ENCODE peak calls at places on chromosome 13, in ten cellular contexts. E, Z, Q, B, O, N, M, U, Y and A are unnamed samples.

GRCh38 chr13:96994030-96994848 is at the start of gene OXGR1:
- DNase-seq in E (no peak), Z (no peak), Q (no peak), B (peak), O (no peak), N (no peak), M (peak), U (no peak), Y (no peak), A (no peak)

GRCh38 chr13:114118763-114119123 is 13.7 kb downstream of the RASA3 start:
- DNase-seq in E (peak), Z (no peak), Q (no peak), B (peak), O (no peak), N (no peak), M (peak), U (no peak), Y (peak), A (no peak)

GRCh38 chr13:29591310-29591709 is 4.2 kb downstream of the SLC7A1 start:
- DNase-seq in E (no peak), Z (no peak), Q (no peak), B (no peak), O (no peak), N (no peak), M (peak), U (no peak), Y (no peak), A (no peak)

GRCh38 chr13:45242070-45242469 is 41.2 kb upstream of the KCTD4 start:
- DNase-seq in E (no peak), Z (no peak), Q (no peak), B (no peak), O (no peak), N (peak), M (peak), U (no peak), Y (no peak), A (no peak)

GRCh38 chr13:30737511-30738342 is 2.4 kb downstream of the ALOX5AP start:
- DNase-seq in E (no peak), Z (no peak), Q (no peak), B (no peak), O (no peak), N (peak), M (no peak), U (no peak), Y (no peak), A (no peak)

GRCh38 chr13:44104969-44105368 is 225.3 kb downstream of the LACC1 start:
- DNase-seq in E (no peak), Z (no peak), Q (no peak), B (no peak), O (no peak), N (no peak), M (no peak), U (no peak), Y (no peak), A (no peak)

GRCh38 chr13:42803563-42804212 is 22.3 kb downstream of the FAM216B start:
- DNase-seq in E (no peak), Z (no peak), Q (no peak), B (no peak), O (no peak), N (no peak), M (peak), U (no peak), Y (no peak), A (no peak)

GRCh38 chr13:99582511-99582910 is 81.2 kb downstream of the TM9SF2 start:
- DNase-seq in E (no peak), Z (no peak), Q (no peak), B (no peak), O (no peak), N (no peak), M (no peak), U (no peak), Y (no peak), A (no peak)

GRCh38 chr13:101231751-101232428 is 184.4 kb downstream of the NALCN start:
- DNase-seq in E (no peak), Z (no peak), Q (no peak), B (no peak), O (no peak), N (no peak), M (peak), U (no peak), Y (no peak), A (no peak)

GRCh38 chr13:107883561-107884175 is 331.7 kb downstream of the LIG4 start:
- DNase-seq in E (no peak), Z (no peak), Q (no peak), B (no peak), O (no peak), N (no peak), M (peak), U (no peak), Y (no peak), A (peak)

GRCh38 chr13:73417012-73417615 is 358.3 kb downstream of the KLF5 start:
- DNase-seq in E (no peak), Z (no peak), Q (no peak), B (no peak), O (no peak), N (peak), M (peak), U (no peak), Y (no peak), A (no peak)

GRCh38 chr13:31982540-31982939 is 49.0 kb upstream of the FRY start:
- DNase-seq in E (no peak), Z (no peak), Q (no peak), B (no peak), O (no peak), N (no peak), M (peak), U (no peak), Y (peak), A (peak)

GRCh38 chr13:40402931-40403412 is 263.5 kb downstream of the FOXO1 start:
- DNase-seq in E (no peak), Z (no peak), Q (no peak), B (peak), O (no peak), N (no peak), M (peak), U (no peak), Y (peak), A (no peak)

GRCh38 chr13:23469901-23470525 is 36.5 kb upstream of the SACS start:
- DNase-seq in E (no peak), Z (no peak), Q (no peak), B (peak), O (no peak), N (no peak), M (peak), U (no peak), Y (no peak), A (peak)

GRCh38 chr13:113864303-113864890 is 521 bp upstream of the GAS6 start:
- DNase-seq in E (no peak), Z (no peak), Q (no peak), B (no peak), O (peak), N (no peak), M (peak), U (peak), Y (no peak), A (no peak)

GRCh38 chr13:27679896-27680295 is 58.2 kb downstream of the POLR1D start:
- DNase-seq in E (no peak), Z (no peak), Q (no peak), B (no peak), O (no peak), N (no peak), M (no peak), U (no peak), Y (no peak), A (no peak)

GRCh38 chr13:113596321-113597200 is 12.0 kb downstream of the TFDP1 start:
- DNase-seq in E (no peak), Z (no peak), Q (no peak), B (no peak), O (peak), N (no peak), M (no peak), U (peak), Y (no peak), A (no peak)

GRCh38 chr13:50320297-50320862 is 305.1 kb downstream of the KCNRG start:
- DNase-seq in E (no peak), Z (no peak), Q (no peak), B (no peak), O (no peak), N (no peak), M (peak), U (no peak), Y (peak), A (no peak)

GRCh38 chr13:74289861-74290260 is 155.7 kb upstream of the KLF12 start:
- DNase-seq in E (no peak), Z (no peak), Q (no peak), B (peak), O (no peak), N (no peak), M (no peak), U (no peak), Y (no peak), A (no peak)

GRCh38 chr13:113656831-113657671 is 947 bp downstream of the ATP4B start:
- DNase-seq in E (no peak), Z (no peak), Q (no peak), B (no peak), O (peak), N (no peak), M (no peak), U (no peak), Y (no peak), A (no peak)

GRCh38 chr13:33279898-33280549 is 5.5 kb downstream of the STARD13 start:
- DNase-seq in E (no peak), Z (no peak), Q (no peak), B (no peak), O (no peak), N (no peak), M (peak), U (no peak), Y (peak), A (peak)

GRCh38 chr13:41311607-41312500 is 787 bp downstream of the NAA16 start:
- DNase-seq in E (peak), Z (peak), Q (peak), B (peak), O (peak), N (peak), M (peak), U (peak), Y (peak), A (peak)

GRCh38 chr13:76418404-76418803 is 467.8 kb downstream of the KCTD12 start:
- DNase-seq in E (no peak), Z (no peak), Q (no peak), B (peak), O (no peak), N (no peak), M (no peak), U (no peak), Y (no peak), A (no peak)

GRCh38 chr13:102399791-102400618 is 1.8 kb downstream of the FGF14 start:
- DNase-seq in E (peak), Z (no peak), Q (no peak), B (peak), O (peak), N (no peak), M (peak), U (peak), Y (peak), A (no peak)

GRCh38 chr13:75492389-75492788 is 10.4 kb upstream of the TBC1D4 start:
- DNase-seq in E (no peak), Z (no peak), Q (no peak), B (no peak), O (no peak), N (no peak), M (peak), U (no peak), Y (no peak), A (peak)

GRCh38 chr13:59477011-59477410 is 686.7 kb downstream of the DIAPH3 start:
- DNase-seq in E (no peak), Z (no peak), Q (no peak), B (no peak), O (no peak), N (peak), M (peak), U (no peak), Y (no peak), A (no peak)

GRCh38 chr13:94914829-94915228 is 202.5 kb upstream of the SOX21 start:
- DNase-seq in E (no peak), Z (no peak), Q (no peak), B (no peak), O (no peak), N (no peak), M (no peak), U (no peak), Y (no peak), A (no peak)

GRCh38 chr13:29749401-29750177 is 100.8 kb downstream of the UBL3 start:
- DNase-seq in E (no peak), Z (no peak), Q (no peak), B (no peak), O (no peak), N (no peak), M (peak), U (no peak), Y (no peak), A (no peak)

GRCh38 chr13:76004411-76004810 is 368.3 kb downstream of the LMO7 start:
- DNase-seq in E (no peak), Z (no peak), Q (no peak), B (no peak), O (no peak), N (no peak), M (no peak), U (no peak), Y (no peak), A (peak)